ENCODE peak calls at places on chromosomes 3 and 15, in seven cellular contexts. U is HepG2, O is HCT116, T is SK-N-SH, Z is H1, Y is K562, P is GM12878. S is an unnamed sample.

GRCh38 chr3:146589899-146590508 is 15.1 kb downstream of the PLSCR5 start:
- DNase-seq in U (peak), O (peak), T (peak), Z (no peak), Y (peak), P (no peak), S (peak)

GRCh38 chr3:17041009-17041408 is 156.3 kb downstream of the PLCL2 start:
- DNase-seq in U (no peak), O (no peak), T (no peak), Z (no peak), Y (no peak), P (no peak), S (no peak)

GRCh38 chr3:187919018-187919417 is 173.8 kb upstream of the BCL6 start:
- DNase-seq in U (no peak), O (no peak), T (no peak), Z (no peak), Y (no peak), P (peak), S (no peak)

GRCh38 chr15:48406911-48407310 is 75.7 kb downstream of the DUT start:
- DNase-seq in U (no peak), O (no peak), T (no peak), Z (no peak), Y (peak), P (no peak), S (no peak)

GRCh38 chr15:37452498-37452897 is 352.1 kb upstream of the MEIS2 start:
- DNase-seq in U (no peak), O (no peak), T (no peak), Z (no peak), Y (no peak), P (no peak), S (no peak)

GRCh38 chr3:53318522-53318921 is 28.8 kb downstream of the DCP1A start:
- DNase-seq in U (no peak), O (no peak), T (no peak), Z (no peak), Y (no peak), P (no peak), S (no peak)

GRCh38 chr15:96367436-96368200 is 37.1 kb downstream of the NR2F2 start:
- DNase-seq in U (no peak), O (no peak), T (peak), Z (no peak), Y (no peak), P (no peak), S (no peak)

GRCh38 chr15:63447277-63447676 is 57.1 kb upstream of the USP3 start:
- DNase-seq in U (no peak), O (no peak), T (no peak), Z (no peak), Y (no peak), P (no peak), S (no peak)

GRCh38 chr3:33364531-33365128 is 75.6 kb downstream of the UBP1 start:
- DNase-seq in U (no peak), O (no peak), T (no peak), Z (no peak), Y (no peak), P (no peak), S (no peak)

GRCh38 chr3:184765730-184766074 is 46.3 kb upstream of the VPS8 start:
- DNase-seq in U (no peak), O (no peak), T (no peak), Z (no peak), Y (no peak), P (peak), S (no peak)

GRCh38 chr3:178277605-178278004 is 258.6 kb upstream of the KCNMB2 start:
- DNase-seq in U (no peak), O (no peak), T (no peak), Z (no peak), Y (no peak), P (no peak), S (no peak)

GRCh38 chr3:16504242-16504641 is 9.3 kb downstream of the RFTN1 start:
- DNase-seq in U (no peak), O (no peak), T (no peak), Z (no peak), Y (no peak), P (peak), S (no peak)

GRCh38 chr15:48720646-48721045 is 75.1 kb upstream of the FBN1 start:
- DNase-seq in U (no peak), O (no peak), T (no peak), Z (no peak), Y (no peak), P (no peak), S (no peak)

GRCh38 chr15:88243895-88244787 is 12.4 kb downstream of the NTRK3 start:
- DNase-seq in U (peak), O (peak), T (peak), Z (no peak), Y (peak), P (no peak), S (peak)

GRCh38 chr3:181919375-181919774 is 207.7 kb downstream of the SOX2 start:
- DNase-seq in U (no peak), O (peak), T (no peak), Z (no peak), Y (no peak), P (no peak), S (no peak)

GRCh38 chr15:45285413-45285812 is 33.4 kb downstream of the SLC28A2 start:
- DNase-seq in U (no peak), O (no peak), T (no peak), Z (no peak), Y (no peak), P (no peak), S (no peak)

GRCh38 chr15:34621675-34622074 is 38.2 kb upstream of the GOLGA8B start:
- DNase-seq in U (peak), O (peak), T (peak), Z (no peak), Y (peak), P (no peak), S (peak)

GRCh38 chr15:52448010-52448890 is 80.4 kb downstream of the MYO5A start:
- DNase-seq in U (no peak), O (no peak), T (no peak), Z (no peak), Y (no peak), P (no peak), S (no peak)

GRCh38 chr15:69056365-69056764 is 41.9 kb downstream of the NOX5 start:
- DNase-seq in U (no peak), O (no peak), T (no peak), Z (no peak), Y (no peak), P (no peak), S (no peak)

GRCh38 chr3:82100378-82100777 is 338.9 kb upstream of the GBE1 start:
- DNase-seq in U (peak), O (no peak), T (no peak), Z (no peak), Y (no peak), P (no peak), S (peak)

GRCh38 chr3:71388535-71389120 is 194.9 kb downstream of the FOXP1 start:
- DNase-seq in U (no peak), O (no peak), T (no peak), Z (no peak), Y (no peak), P (no peak), S (no peak)

GRCh38 chr3:41259449-41260062 is 60.3 kb downstream of the CTNNB1 start:
- DNase-seq in U (no peak), O (no peak), T (no peak), Z (no peak), Y (no peak), P (no peak), S (no peak)

GRCh38 chr3:12484983-12485327 is 675 bp downstream of the TSEN2 start:
- DNase-seq in U (peak), O (no peak), T (no peak), Z (no peak), Y (no peak), P (no peak), S (no peak)

GRCh38 chr15:35450492-35450891 is 95.5 kb downstream of the DPH6 start:
- DNase-seq in U (no peak), O (no peak), T (no peak), Z (no peak), Y (no peak), P (no peak), S (no peak)

GRCh38 chr3:127822166-127822835 is at the start of gene MGLL:
- DNase-seq in U (no peak), O (no peak), T (peak), Z (no peak), Y (no peak), P (no peak), S (no peak)

GRCh38 chr3:17412950-17413530 is 329.4 kb downstream of the TBC1D5 start:
- DNase-seq in U (peak), O (peak), T (peak), Z (no peak), Y (peak), P (peak), S (peak)

GRCh38 chr15:25250011-25250596 is 188.7 kb downstream of the UBE3A start:
- DNase-seq in U (no peak), O (no peak), T (no peak), Z (no peak), Y (no peak), P (no peak), S (no peak)

GRCh38 chr15:63908986-63909385 is 75.2 kb upstream of the HERC1 start:
- DNase-seq in U (no peak), O (no peak), T (no peak), Z (no peak), Y (no peak), P (no peak), S (no peak)

GRCh38 chr3:20852712-20853111 is 666.7 kb upstream of the SGO1 start:
- DNase-seq in U (peak), O (no peak), T (no peak), Z (no peak), Y (no peak), P (no peak), S (no peak)

GRCh38 chr3:152480282-152480953 is 211.7 kb downstream of the MBNL1 start:
- DNase-seq in U (no peak), O (no peak), T (no peak), Z (no peak), Y (no peak), P (peak), S (no peak)

GRCh38 chr3:156181509-156181908 is 61.1 kb downstream of the KCNAB1 start:
- DNase-seq in U (no peak), O (no peak), T (no peak), Z (no peak), Y (no peak), P (no peak), S (no peak)

GRCh38 chr3:186705882-186706780 is 11.0 kb upstream of the KNG1 start:
- DNase-seq in U (no peak), O (no peak), T (no peak), Z (no peak), Y (no peak), P (peak), S (no peak)

GRCh38 chr3:184691397-184692131 is 20.3 kb downstream of the MAGEF1 start:
- DNase-seq in U (no peak), O (no peak), T (peak), Z (no peak), Y (no peak), P (no peak), S (no peak)

GRCh38 chr3:134609821-134610454 is 40.9 kb downstream of the KY start:
- DNase-seq in U (no peak), O (no peak), T (no peak), Z (no peak), Y (no peak), P (no peak), S (no peak)
- TF ChIP-seq JUND in U (no peak), O (no peak), T (no peak), Z (no peak), Y (no peak), P (no peak), S (no peak)

GRCh38 chr15:31098953-31099740 is 2.4 kb downstream of the TRPM1 start:
- DNase-seq in U (no peak), O (no peak), T (no peak), Z (no peak), Y (no peak), P (no peak), S (no peak)
- TF ChIP-seq JUND in U (no peak), O (no peak), T (no peak), Z (no peak), Y (no peak), P (no peak), S (no peak)

GRCh38 chr3:194675680-194676079 is 3.7 kb upstream of the LSG1 start:
- DNase-seq in U (no peak), O (no peak), T (no peak), Z (no peak), Y (no peak), P (no peak), S (no peak)

GRCh38 chr3:194671900-194672808 is at the start of gene LSG1:
- DNase-seq in U (peak), O (peak), T (peak), Z (peak), Y (peak), P (peak), S (peak)

GRCh38 chr3:194672876-194673275 is 885 bp upstream of the LSG1 start:
- DNase-seq in U (no peak), O (no peak), T (no peak), Z (no peak), Y (no peak), P (no peak), S (no peak)

GRCh38 chr3:194675081-194675640 is 3.2 kb upstream of the LSG1 start:
- DNase-seq in U (no peak), O (no peak), T (no peak), Z (no peak), Y (peak), P (no peak), S (no peak)

DNA sequence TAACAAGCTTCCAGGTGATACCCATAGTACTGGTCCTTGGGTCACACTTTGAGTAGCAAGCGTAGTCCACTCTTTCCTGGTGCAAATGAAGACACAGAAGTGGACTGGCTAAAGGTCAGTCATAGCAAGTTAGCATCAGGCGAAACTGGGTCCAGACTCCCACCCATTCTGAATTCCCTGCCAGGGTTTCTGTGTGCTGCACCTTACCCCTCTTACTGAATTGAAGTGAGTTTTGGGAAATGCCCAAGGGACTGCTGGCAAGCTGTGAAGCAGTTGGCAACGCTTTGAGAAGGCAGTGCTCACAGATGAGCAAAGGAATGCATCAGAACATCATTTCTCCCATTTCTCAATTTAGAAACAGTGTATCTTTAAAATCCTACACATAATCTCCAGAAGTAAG is 1.8 kb upstream of the LSG1 start:
- DNase-seq in U (no peak), O (no peak), T (no peak), Z (no peak), Y (no peak), P (no peak), S (no peak)
- TF ChIP-seq JUND in U (no peak), O (no peak), T (no peak), Z (no peak), Y (no peak), P (no peak), S (no peak)

GRCh38 chr3:168117853-168118313 is 22.2 kb upstream of the GOLIM4 start:
- DNase-seq in U (peak), O (no peak), T (no peak), Z (no peak), Y (peak), P (no peak), S (peak)

GRCh38 chr3:168113848-168114247 is 18.1 kb upstream of the GOLIM4 start:
- DNase-seq in U (no peak), O (no peak), T (no peak), Z (no peak), Y (no peak), P (no peak), S (no peak)

GRCh38 chr3:168112894-168113293 is 17.2 kb upstream of the GOLIM4 start:
- DNase-seq in U (no peak), O (no peak), T (no peak), Z (no peak), Y (no peak), P (no peak), S (no peak)

GRCh38 chr3:168116279-168116678 is 20.6 kb upstream of the GOLIM4 start:
- DNase-seq in U (no peak), O (no peak), T (no peak), Z (no peak), Y (peak), P (no peak), S (no peak)

DNA sequence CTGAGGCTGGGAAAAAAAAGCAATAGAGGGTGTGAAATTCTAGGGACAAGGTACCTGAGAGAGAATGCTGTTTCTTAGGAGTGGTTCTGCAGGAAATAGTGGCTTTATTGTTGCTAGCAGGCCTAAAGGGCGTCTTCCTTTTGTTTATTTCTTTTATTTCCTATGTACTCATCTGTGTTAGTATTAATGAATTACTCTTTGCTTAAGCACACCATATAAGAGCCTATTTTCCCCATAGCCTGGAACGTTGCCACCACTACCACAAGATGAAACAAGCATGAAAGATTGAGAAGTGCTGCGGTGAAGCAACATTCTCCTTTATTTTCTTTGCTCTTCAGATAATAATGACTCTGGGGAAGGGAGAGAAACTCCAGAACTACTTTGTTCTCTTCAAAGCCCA is 21.3 kb upstream of the GOLIM4 start:
- DNase-seq in U (no peak), O (no peak), T (no peak), Z (no peak), Y (peak), P (no peak), S (no peak)
- TF ChIP-seq JUND in U (no peak), O (no peak), T (no peak), Z (no peak), Y (no peak), P (no peak), S (no peak)

DNA sequence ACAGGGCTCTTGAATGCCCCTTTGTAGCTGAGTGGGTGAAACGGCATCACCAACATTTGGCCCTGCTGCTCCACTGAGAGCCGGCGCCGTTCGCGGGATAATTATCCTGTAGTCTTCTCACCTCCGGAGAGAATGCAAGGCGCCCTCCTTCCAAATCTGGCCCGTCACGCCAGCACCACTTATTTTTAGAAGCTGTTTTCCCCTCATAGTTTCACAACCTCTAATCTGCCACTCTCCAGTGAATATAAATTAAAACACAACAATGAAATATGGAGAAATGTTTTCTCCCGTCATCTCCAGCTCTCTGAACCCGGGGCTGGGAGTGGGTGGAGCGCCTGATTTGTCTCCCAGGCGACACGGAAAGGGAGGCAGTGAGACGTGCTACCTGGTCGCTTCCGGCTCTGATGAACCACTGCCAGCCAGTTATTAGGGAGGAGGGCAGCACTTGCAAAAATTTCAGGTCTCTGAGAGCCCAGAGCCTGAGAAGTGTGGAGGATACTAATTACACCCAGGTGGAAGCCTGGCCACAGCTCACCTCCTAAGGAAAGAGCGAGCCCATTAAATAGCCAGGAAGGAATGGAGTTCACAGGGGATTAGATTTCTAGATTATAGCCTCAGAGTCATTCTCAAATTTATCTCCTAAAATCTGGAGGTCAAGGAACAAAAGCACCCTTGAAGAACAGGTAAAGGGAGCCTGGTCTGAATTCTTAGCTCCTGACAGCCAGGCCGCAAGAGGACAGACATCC is 58.8 kb downstream of the LIPC start:
- DNase-seq in U (no peak), O (no peak), T (no peak), Z (no peak), Y (no peak), P (no peak), S (no peak)
- TF ChIP-seq JUND in U (no peak), O (no peak), T (no peak), Z (no peak), Y (no peak), P (no peak), S (no peak)

S was measured in T47D.